ENCODE peak calls at places on chromosomes 7 and 10, in six cellular contexts. I, S, E, J, T and B are unnamed samples.

GRCh38 chr10:15253951-15254807 is 85.7 kb upstream of the NMT2 start:
- DNase-seq in I (no peak), S (no peak), E (no peak), J (peak), T (no peak), B (no peak)

GRCh38 chr7:103710247-103710646 is 264.2 kb upstream of the SLC26A5 start:
- DNase-seq in I (no peak), S (no peak), E (no peak), J (no peak), T (no peak), B (no peak)

GRCh38 chr10:55183993-55184392 is 383.0 kb upstream of the PCDH15 start:
- DNase-seq in I (peak), S (no peak), E (no peak), J (peak), T (peak), B (peak)

GRCh38 chr7:100476108-100476780 is 2.8 kb downstream of the TSC22D4 start:
- DNase-seq in I (no peak), S (no peak), E (no peak), J (no peak), T (no peak), B (no peak)

GRCh38 chr7:78516450-78516849 is 717.9 kb downstream of the PHTF2 start:
- DNase-seq in I (no peak), S (no peak), E (no peak), J (no peak), T (no peak), B (no peak)

GRCh38 chr7:31890198-31890597 is 180.0 kb downstream of the PDE1C start:
- DNase-seq in I (no peak), S (no peak), E (no peak), J (no peak), T (no peak), B (no peak)

GRCh38 chr10:85105614-85106013 is 777.2 kb downstream of the CCSER2 start:
- DNase-seq in I (no peak), S (no peak), E (no peak), J (no peak), T (no peak), B (no peak)

GRCh38 chr10:133397938-133398337 is 4.0 kb downstream of the MTG1 start:
- DNase-seq in I (no peak), S (no peak), E (no peak), J (no peak), T (no peak), B (no peak)

GRCh38 chr7:69577221-69577620 is 21.1 kb upstream of the AUTS2 start:
- DNase-seq in I (no peak), S (no peak), E (no peak), J (no peak), T (peak), B (peak)

GRCh38 chr7:47283497-47284131 is 298.3 kb downstream of the TNS3 start:
- DNase-seq in I (no peak), S (no peak), E (no peak), J (no peak), T (no peak), B (no peak)